ENCODE peak calls at places on chromosome 4, in five cellular contexts. One of them, this sample, is unnamed.

GRCh38 chr4:19494958-19495357 is 756.7 kb upstream of the SLIT2 start:
- DNase-seq in psoas muscle: no peak
- DNase-seq in ACHN: no peak
- DNase-seq in globus pallidus: no peak
- DNase-seq in AG08395: no peak
- DNase-seq in this sample: no peak

GRCh38 chr4:47483722-47484121 is 1.4 kb upstream of the ATP10D start:
- DNase-seq in psoas muscle: no peak
- DNase-seq in ACHN: no peak
- DNase-seq in globus pallidus: no peak
- DNase-seq in AG08395: no peak
- DNase-seq in this sample: no peak

GRCh38 chr4:46425775-46426400 is 36.0 kb upstream of the GABRA2 start:
- DNase-seq in psoas muscle: no peak
- DNase-seq in AG08395: no peak
- DNase-seq in ACHN: no peak
- DNase-seq in globus pallidus: no peak
- DNase-seq in this sample: no peak

GRCh38 chr4:3414421-3415279 is 27.1 kb upstream of the HGFAC start:
- DNase-seq in AG08395: no peak
- DNase-seq in ACHN: no peak
- DNase-seq in psoas muscle: no peak
- DNase-seq in globus pallidus: peak; percentile 41
- DNase-seq in this sample: peak; percentile 62

GRCh38 chr4:184094532-184095192 is 123.0 kb downstream of the ENPP6 start:
- DNase-seq in psoas muscle: no peak
- DNase-seq in AG08395: no peak
- DNase-seq in ACHN: no peak
- DNase-seq in globus pallidus: no peak
- DNase-seq in this sample: no peak

GRCh38 chr4:102036619-102037376 is 246.3 kb downstream of the BANK1 start:
- DNase-seq in globus pallidus: no peak
- DNase-seq in psoas muscle: no peak
- DNase-seq in AG08395: peak; percentile 6
- DNase-seq in ACHN: no peak
- DNase-seq in this sample: peak; percentile 36

GRCh38 chr4:151415978-151416377 is 7.0 kb downstream of the FHIP1A start:
- DNase-seq in globus pallidus: no peak
- DNase-seq in AG08395: peak; percentile 57
- DNase-seq in ACHN: peak; percentile 64
- DNase-seq in psoas muscle: no peak
- DNase-seq in this sample: no peak

GRCh38 chr4:169795585-169795984 is 37.8 kb upstream of the HPF1 start:
- DNase-seq in AG08395: peak; percentile 13
- DNase-seq in ACHN: peak; percentile 11
- DNase-seq in globus pallidus: no peak
- DNase-seq in psoas muscle: no peak
- DNase-seq in this sample: no peak

GRCh38 chr4:163701915-163702314 is 207.4 kb downstream of the TMA16 start:
- DNase-seq in AG08395: no peak
- DNase-seq in globus pallidus: peak; percentile 56
- DNase-seq in ACHN: no peak
- DNase-seq in psoas muscle: no peak
- DNase-seq in this sample: peak; percentile 41

GRCh38 chr4:175238827-175239517 is 320.8 kb downstream of the ADAM29 start:
- DNase-seq in globus pallidus: no peak
- DNase-seq in ACHN: no peak
- DNase-seq in AG08395: no peak
- DNase-seq in psoas muscle: no peak
- DNase-seq in this sample: no peak

GRCh38 chr4:101345596-101346311 is 1.6 kb downstream of the PPP3CA start:
- DNase-seq in ACHN: peak; percentile 60
- DNase-seq in globus pallidus: peak; percentile 48
- DNase-seq in psoas muscle: peak; percentile 65
- DNase-seq in AG08395: peak; percentile 48
- DNase-seq in this sample: no peak

GRCh38 chr4:98653890-98654867 is 4.2 kb downstream of the TSPAN5 start:
- DNase-seq in AG08395: peak; percentile 67
- DNase-seq in ACHN: peak; percentile 38
- DNase-seq in globus pallidus: no peak
- DNase-seq in psoas muscle: no peak
- DNase-seq in this sample: peak; percentile 66

GRCh38 chr4:40621592-40622512 is 7.8 kb downstream of the RBM47 start:
- DNase-seq in ACHN: peak; percentile 90
- DNase-seq in AG08395: peak; percentile 89
- DNase-seq in globus pallidus: peak; percentile 52
- DNase-seq in psoas muscle: peak; percentile 64
- DNase-seq in this sample: peak; percentile 76

GRCh38 chr4:110824344-110824743 is 201.5 kb upstream of the PITX2 start:
- DNase-seq in psoas muscle: no peak
- DNase-seq in globus pallidus: no peak
- DNase-seq in ACHN: no peak
- DNase-seq in AG08395: no peak
- DNase-seq in this sample: no peak

GRCh38 chr4:161629694-161630441 is 533.9 kb downstream of the FSTL5 start:
- DNase-seq in globus pallidus: no peak
- DNase-seq in psoas muscle: no peak
- DNase-seq in ACHN: no peak
- DNase-seq in AG08395: no peak
- DNase-seq in this sample: no peak

GRCh38 chr4:56959064-56959463 is 18.3 kb downstream of the NOA1 start:
- DNase-seq in AG08395: no peak
- DNase-seq in globus pallidus: no peak
- DNase-seq in ACHN: no peak
- DNase-seq in psoas muscle: no peak
- DNase-seq in this sample: no peak

GRCh38 chr4:8694226-8694625 is 101.7 kb downstream of the CPZ start:
- DNase-seq in AG08395: no peak
- DNase-seq in globus pallidus: no peak
- DNase-seq in psoas muscle: no peak
- DNase-seq in ACHN: no peak
- DNase-seq in this sample: no peak

GRCh38 chr4:67220848-67221247 is 324.5 kb downstream of the CENPC start:
- DNase-seq in globus pallidus: no peak
- DNase-seq in AG08395: no peak
- DNase-seq in ACHN: no peak
- DNase-seq in psoas muscle: no peak
- DNase-seq in this sample: no peak

GRCh38 chr4:186137193-186137792 is 32.8 kb downstream of the FAM149A start:
- DNase-seq in ACHN: peak; percentile 42
- DNase-seq in AG08395: peak; percentile 55
- DNase-seq in globus pallidus: no peak
- DNase-seq in psoas muscle: no peak
- DNase-seq in this sample: peak; percentile 37

GRCh38 chr4:85946821-85947220 is 413.0 kb downstream of the MAPK10 start:
- DNase-seq in ACHN: no peak
- DNase-seq in globus pallidus: no peak
- DNase-seq in AG08395: no peak
- DNase-seq in psoas muscle: no peak
- DNase-seq in this sample: no peak

GRCh38 chr4:83993774-83994173 is 457.9 kb downstream of the GPAT3 start:
- DNase-seq in AG08395: no peak
- DNase-seq in globus pallidus: no peak
- DNase-seq in ACHN: no peak
- DNase-seq in psoas muscle: no peak
- DNase-seq in this sample: no peak

GRCh38 chr4:127668770-127669169 is 36.0 kb downstream of the INTU start:
- DNase-seq in ACHN: no peak
- DNase-seq in globus pallidus: no peak
- DNase-seq in AG08395: no peak
- DNase-seq in psoas muscle: no peak
- DNase-seq in this sample: no peak

GRCh38 chr4:82644731-82645126 is 82.9 kb upstream of the TMEM150C start:
- DNase-seq in globus pallidus: no peak
- DNase-seq in AG08395: no peak
- DNase-seq in psoas muscle: no peak
- DNase-seq in ACHN: peak; percentile 18
- DNase-seq in this sample: no peak

GRCh38 chr4:84971319-84971932 is 4.9 kb upstream of the WDFY3 start:
- DNase-seq in psoas muscle: no peak
- DNase-seq in AG08395: peak; percentile 56
- DNase-seq in globus pallidus: peak; percentile 65
- DNase-seq in ACHN: peak; percentile 58
- DNase-seq in this sample: peak; percentile 80

GRCh38 chr4:67019670-67020069 is 525.6 kb downstream of the CENPC start:
- DNase-seq in globus pallidus: no peak
- DNase-seq in AG08395: no peak
- DNase-seq in ACHN: no peak
- DNase-seq in psoas muscle: no peak
- DNase-seq in this sample: no peak

GRCh38 chr4:90349632-90350031 is 222.4 kb downstream of the CCSER1 start:
- DNase-seq in ACHN: no peak
- DNase-seq in AG08395: no peak
- DNase-seq in globus pallidus: no peak
- DNase-seq in psoas muscle: no peak
- DNase-seq in this sample: no peak

GRCh38 chr4:87915621-87916020 is 59.9 kb upstream of the SPP1 start:
- DNase-seq in ACHN: no peak
- DNase-seq in AG08395: no peak
- DNase-seq in psoas muscle: no peak
- DNase-seq in globus pallidus: no peak
- DNase-seq in this sample: no peak

GRCh38 chr4:13522282-13523104 is 21.8 kb downstream of the NKX3-2 start:
- DNase-seq in ACHN: no peak
- DNase-seq in psoas muscle: no peak
- DNase-seq in globus pallidus: no peak
- DNase-seq in AG08395: no peak
- DNase-seq in this sample: no peak

GRCh38 chr4:57048590-57049304 is 61.4 kb downstream of the IGFBP7 start:
- DNase-seq in AG08395: peak; percentile 22
- DNase-seq in ACHN: no peak
- DNase-seq in psoas muscle: no peak
- DNase-seq in globus pallidus: no peak
- DNase-seq in this sample: no peak

This sample was measured in pons.